ENCODE peak calls at places on chromosomes 7 and 10, in eight cellular contexts. Q is spleen, K is upper lobe of left lung, Z is uterus, A is IMR-90, X is body of pancreas, G is tibial nerve, C is right lobe of liver. W is an unnamed sample. For H3K27me3, the result is how much of the 10 kb centered on the place peaks cover.

GRCh38 chr10:131088619-131089018 is 222.9 kb downstream of the TCERG1L start:
- DNase-seq in Q (peak), K (no peak), Z (no peak), A (no peak), X (no peak), G (no peak), C (no peak), W (no peak)

GRCh38 chr10:96466-96865 is 38.8 kb upstream of the ZMYND11 start:
- DNase-seq in Q (no peak), K (no peak), Z (no peak), A (no peak), X (no peak), G (no peak), C (no peak), W (no peak)

GRCh38 chr10:122154733-122155366 is 116.2 kb upstream of the BTBD16 start:
- DNase-seq in Q (peak), K (no peak), Z (peak), A (peak), X (no peak), G (no peak), C (no peak), W (no peak)

GRCh38 chr7:149822353-149822943 is 15.7 kb upstream of the ZNF862 start:
- DNase-seq in Q (peak), K (no peak), Z (no peak), A (no peak), X (no peak), G (no peak), C (peak), W (no peak)

GRCh38 chr10:73552819-73553218 is 38.3 kb downstream of the USP54 start:
- DNase-seq in Q (no peak), K (no peak), Z (no peak), A (no peak), X (no peak), G (no peak), C (no peak), W (no peak)

GRCh38 chr7:129417073-129417472 is 17.2 kb upstream of the STRIP2 start:
- DNase-seq in Q (no peak), K (no peak), Z (no peak), A (no peak), X (no peak), G (no peak), C (no peak), W (no peak)

GRCh38 chr10:98363188-98363587 is 51.8 kb downstream of the PYROXD2 start:
- DNase-seq in Q (no peak), K (peak), Z (no peak), A (no peak), X (no peak), G (no peak), C (no peak), W (no peak)

GRCh38 chr7:42843209-42843800 is 68.6 kb downstream of the C7orf25 start:
- DNase-seq in Q (no peak), K (peak), Z (peak), A (peak), X (peak), G (no peak), C (peak), W (no peak)

GRCh38 chr10:91512458-91512857 is 102.3 kb downstream of the HECTD2 start:
- DNase-seq in Q (no peak), K (no peak), Z (no peak), A (no peak), X (no peak), G (no peak), C (no peak), W (no peak)

GRCh38 chr7:156895024-156895780 is 2.2 kb upstream of the LMBR1 start:
- DNase-seq in Q (no peak), K (peak), Z (peak), A (no peak), X (no peak), G (no peak), C (no peak), W (no peak)

GRCh38 chr7:142792129-142792528 is 21.4 kb downstream of the PRSS2 start:
- DNase-seq in Q (no peak), K (no peak), Z (no peak), A (no peak), X (no peak), G (no peak), C (no peak), W (no peak)

GRCh38 chr7:92763636-92764423 is 72.5 kb downstream of the CDK6 start:
- DNase-seq in Q (no peak), K (no peak), Z (no peak), A (peak), X (no peak), G (no peak), C (no peak), W (no peak)

GRCh38 chr7:159015081-159015893 is 129.4 kb downstream of the VIPR2 start:
- DNase-seq in Q (no peak), K (peak), Z (peak), A (no peak), X (no peak), G (peak), C (no peak), W (peak)

GRCh38 chr10:79933961-79934360 is 14.9 kb downstream of the SFTPD start:
- DNase-seq in Q (no peak), K (no peak), Z (no peak), A (no peak), X (no peak), G (no peak), C (no peak), W (no peak)

GRCh38 chr10:130053561-130053960 is 57.1 kb downstream of the C10orf143 start:
- DNase-seq in Q (no peak), K (no peak), Z (no peak), A (no peak), X (no peak), G (no peak), C (no peak), W (no peak)

GRCh38 chr7:34087892-34088891 is 182.9 kb downstream of the BMPER start:
- DNase-seq in Q (no peak), K (peak), Z (no peak), A (peak), X (peak), G (no peak), C (peak), W (no peak)

GRCh38 chr7:108459922-108460551 is 3.8 kb upstream of the NRCAM start:
- DNase-seq in Q (no peak), K (no peak), Z (no peak), A (no peak), X (peak), G (no peak), C (no peak), W (no peak)

GRCh38 chr7:25032774-25033743 is 53.1 kb upstream of the OSBPL3 start:
- DNase-seq in Q (no peak), K (no peak), Z (no peak), A (peak), X (no peak), G (no peak), C (no peak), W (no peak)

GRCh38 chr7:45919947-45920542 is 1.0 kb downstream of the IGFBP3 start:
- DNase-seq in Q (no peak), K (no peak), Z (no peak), A (no peak), X (no peak), G (no peak), C (no peak), W (no peak)

GRCh38 chr7:110337646-110338045 is 753.3 kb upstream of the LRRN3 start:
- DNase-seq in Q (no peak), K (no peak), Z (no peak), A (no peak), X (no peak), G (no peak), C (no peak), W (no peak)

DNA sequence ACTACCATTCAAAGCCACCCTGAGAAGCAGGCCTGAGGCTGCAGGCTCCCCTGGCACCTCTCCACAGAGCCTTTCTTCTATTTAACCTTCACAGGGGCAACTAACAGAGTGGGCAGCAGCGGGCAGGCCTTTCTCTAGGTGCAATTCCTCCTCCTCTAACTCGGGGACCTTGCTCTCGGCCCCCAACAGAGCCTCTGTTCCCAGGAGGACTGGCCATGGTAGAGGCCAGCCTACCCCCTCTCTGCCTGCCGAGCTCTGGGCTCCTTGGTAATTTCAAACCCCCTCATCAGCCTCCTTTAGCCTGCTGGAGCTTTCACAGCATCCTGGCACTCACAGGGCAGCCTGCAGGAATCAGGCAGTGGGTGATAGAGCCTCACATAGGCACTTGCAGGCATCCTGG is 920.8 kb upstream of the ZNF722 start:
- DNase-seq in Q (no peak), K (no peak), Z (no peak), A (no peak), X (no peak), G (no peak), C (no peak), W (no peak)
- H3K27me3 ChIP-seq in Q (under half), K (under half), Z (under half), A (under half), X (under half), G (under half), C (under half), W (under half)

DNA sequence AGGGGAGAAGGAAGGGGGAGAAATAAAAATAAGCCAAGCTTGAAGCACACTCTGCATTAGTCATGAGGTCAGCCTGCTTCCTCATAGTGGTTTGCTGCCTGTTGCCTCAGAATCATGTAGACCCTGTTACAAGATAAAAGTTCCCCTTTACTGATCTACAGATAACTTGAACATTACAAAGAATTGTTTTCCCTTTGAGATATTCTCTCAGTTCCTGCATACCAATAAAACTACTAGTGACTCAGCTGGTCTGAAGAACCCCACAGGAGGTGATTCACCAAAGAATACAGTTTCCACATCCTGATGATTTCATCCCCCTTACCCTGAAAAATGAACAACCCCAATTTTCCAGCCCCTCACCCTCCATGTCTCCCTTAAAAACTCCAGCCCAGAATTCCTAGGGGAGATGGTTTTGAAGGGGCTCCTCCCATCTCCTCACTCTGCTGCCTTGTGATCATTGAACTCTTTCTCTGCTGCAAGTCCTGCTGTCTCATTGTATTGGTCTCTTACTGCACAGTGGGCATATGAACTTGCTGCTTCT is 31.5 kb upstream of the NRP1 start:
- DNase-seq in Q (no peak), K (peak), Z (no peak), A (peak), X (no peak), G (no peak), C (no peak), W (no peak)
- TF ChIP-seq POLR2A in Q (no peak), K (no peak), Z (no peak), A (no peak), X (no peak), G (no peak), C (no peak), W (no peak)

DNA sequence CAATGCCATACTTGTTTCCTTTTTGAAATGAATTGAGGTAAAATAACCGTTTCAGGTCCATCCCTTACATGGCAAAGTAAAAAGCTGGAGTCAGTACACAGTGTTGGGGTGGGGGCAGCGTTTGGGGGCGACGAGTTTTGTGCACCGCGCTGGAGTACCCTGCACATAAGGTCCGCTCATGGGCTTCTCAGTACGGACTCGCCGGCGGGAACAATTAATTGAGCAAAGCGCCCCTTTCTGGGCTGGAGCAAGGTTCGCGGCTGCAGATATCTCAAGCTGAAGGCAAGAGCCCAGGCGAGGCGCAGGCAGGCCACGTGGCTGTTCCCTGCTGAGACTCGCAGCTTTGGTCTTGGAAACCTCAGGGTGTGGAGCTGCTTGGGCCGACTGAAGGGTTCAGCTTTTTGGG is 1.5 kb upstream of the TWIST1 start:
- DNase-seq in Q (no peak), K (no peak), Z (no peak), A (no peak), X (no peak), G (no peak), C (no peak), W (no peak)
- H3K27me3 ChIP-seq in Q (half or more), K (under half), Z (under half), A (under half), X (under half), G (under half), C (under half), W (under half)

GRCh38 chr7:121395961-121396757 is at the start of gene FAM3C:
- DNase-seq in Q (peak), K (peak), Z (peak), A (peak), X (peak), G (peak), C (peak), W (peak)
- TF ChIP-seq POLR2A in Q (peak), K (peak), Z (peak), A (peak), X (peak), G (peak), C (peak), W (peak)

GRCh38 chr10:100311307-100311706 is 18.7 kb downstream of the PKD2L1 start:
- DNase-seq in Q (no peak), K (no peak), Z (no peak), A (no peak), X (no peak), G (no peak), C (no peak), W (no peak)
- H3K27me3 ChIP-seq in Q (under half), K (under half), Z (under half), A (under half), X (under half), G (under half), C (under half), W (under half)

GRCh38 chr10:22821501-22821900 is 106.4 kb upstream of the ARMC3 start:
- DNase-seq in Q (no peak), K (no peak), Z (no peak), A (peak), X (no peak), G (no peak), C (no peak), W (no peak)
- TF ChIP-seq POLR2A in Q (no peak), K (no peak), Z (no peak), A (no peak), X (no peak), G (no peak), C (no peak), W (no peak)

GRCh38 chr10:69959911-69960310 is 92.7 kb upstream of the MACROH2A2 start:
- DNase-seq in Q (no peak), K (no peak), Z (no peak), A (no peak), X (no peak), G (no peak), C (no peak), W (no peak)
- H3K27me3 ChIP-seq in Q (under half), K (under half), Z (under half), A (under half), X (under half), G (under half), C (under half), W (under half)

DNA sequence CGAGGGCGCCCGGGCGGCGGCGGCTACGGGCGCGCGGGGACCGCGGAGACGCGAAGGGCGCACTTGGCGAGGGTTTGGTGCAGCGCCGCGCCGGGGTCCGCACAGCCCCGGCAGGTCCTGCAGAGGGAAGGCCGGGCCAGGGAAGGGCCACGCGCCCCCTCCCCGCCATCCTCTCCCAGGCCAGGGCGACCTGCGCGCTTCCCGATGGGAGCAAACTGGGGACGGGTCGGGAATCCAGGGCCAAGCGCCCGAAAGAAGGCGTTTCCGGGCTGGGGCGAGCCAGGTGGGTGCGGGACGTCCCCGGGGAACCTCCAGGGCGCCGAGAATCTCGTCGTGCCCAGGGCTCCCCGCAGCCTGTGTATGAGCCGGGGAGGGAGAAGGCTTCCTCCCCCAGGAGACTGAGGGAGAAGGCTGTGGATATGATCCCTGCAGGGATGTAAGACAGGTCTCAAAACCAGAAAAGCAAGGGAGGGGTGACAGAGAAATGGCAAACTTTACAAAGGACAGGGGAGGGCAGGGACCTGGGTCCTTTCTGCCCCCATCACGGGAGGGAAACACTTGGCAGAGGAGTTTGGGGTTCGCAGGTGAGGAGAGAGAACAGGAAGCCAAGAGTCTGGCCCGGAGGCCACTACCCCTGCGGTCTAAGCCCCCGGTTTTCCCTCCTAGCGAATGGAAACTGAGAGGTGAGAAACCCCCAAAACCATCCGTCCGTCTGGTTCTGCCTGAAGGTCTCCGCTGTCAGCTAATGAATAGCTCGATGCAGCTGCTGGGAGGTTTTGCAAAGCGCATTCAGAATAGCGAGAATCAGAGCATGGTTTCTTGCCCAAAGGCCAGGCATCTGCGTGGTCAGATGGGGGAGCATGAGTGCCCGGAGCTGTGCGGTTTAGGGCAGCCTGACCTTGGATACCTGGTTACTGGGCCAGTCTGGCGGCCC is 674 bp downstream of the AMZ1 start:
- DNase-seq in Q (peak), K (no peak), Z (no peak), A (no peak), X (no peak), G (no peak), C (no peak), W (no peak)
- TF ChIP-seq POLR2A in Q (no peak), K (no peak), Z (no peak), A (no peak), X (no peak), G (no peak), C (no peak), W (no peak)

W was measured in Peyer's patch.